ENCODE peak calls at places on chromosomes 12 and 14, in ten cellular contexts. V is left ventricle myocardium inferior; N is H54; E is stimulated activated naive CD8-positive, alpha-beta T cell treated with anti-CD3 and anti-CD28 coated beads, Interleukin-15, amount 100 ng/mL, for 72 hours; B is cerebellar cortex; L is stimulated activated CD4-positive, alpha-beta T cell treated with anti-CD3 and anti-CD28 coated beads, Interleukin-4, amount 100 ng/mL, for 48 hours; J is SHP77; H is left cardiac atrium; X is activated CD4-positive, alpha-beta T cell treated with anti-CD3 and anti-CD28 coated beads, Interleukin-2, amount 50 U/mL, for 1 hour; S is type B pancreatic cell. D is an unnamed sample.

GRCh38 chr14:85471156-85471555 is 58.8 kb upstream of the FLRT2 start:
- DNase-seq in V (no peak), N (no peak), E (no peak), B (no peak), L (no peak), J (no peak), H (no peak), X (no peak), S (no peak), D (no peak)

GRCh38 chr14:30559638-30560071 is 697 bp downstream of the G2E3 start:
- DNase-seq in V (no peak), N (no peak), E (no peak), B (peak), L (no peak), J (no peak), H (no peak), X (no peak), S (no peak), D (no peak)

GRCh38 chr12:76883151-76883550 is 4.3 kb upstream of the CSRP2 start:
- DNase-seq in V (no peak), N (peak), E (no peak), B (no peak), L (no peak), J (no peak), H (no peak), X (no peak), S (no peak), D (no peak)

GRCh38 chr12:12705833-12706520 is 10.0 kb upstream of the GPR19 start:
- DNase-seq in V (no peak), N (no peak), E (no peak), B (no peak), L (no peak), J (no peak), H (no peak), X (peak), S (no peak), D (no peak)

GRCh38 chr12:75666980-75667359 is 155.6 kb upstream of the KRR1 start:
- DNase-seq in V (no peak), N (no peak), E (no peak), B (no peak), L (no peak), J (no peak), H (no peak), X (no peak), S (no peak), D (no peak)

GRCh38 chr12:19130224-19131019 is 889 bp downstream of the PLEKHA5 start:
- DNase-seq in V (peak), N (peak), E (peak), B (peak), L (no peak), J (no peak), H (peak), X (peak), S (peak), D (peak)

GRCh38 chr12:48973992-48974673 is 2.6 kb upstream of the WNT10B start:
- DNase-seq in V (peak), N (peak), E (no peak), B (no peak), L (peak), J (no peak), H (peak), X (peak), S (no peak), D (no peak)

GRCh38 chr12:86914716-86915115 is 658.5 kb upstream of the MGAT4C start:
- DNase-seq in V (no peak), N (no peak), E (no peak), B (peak), L (no peak), J (peak), H (no peak), X (no peak), S (no peak), D (no peak)

GRCh38 chr14:61860294-61860918 is 98.2 kb downstream of the SNAPC1 start:
- DNase-seq in V (peak), N (peak), E (peak), B (peak), L (peak), J (no peak), H (peak), X (peak), S (no peak), D (peak)

D was measured in GM12892.